ENCODE peak calls at places on chromosomes 4 and X, in seven cellular contexts. H is colonic mucosa, O is tibial nerve, T is HCT116, M is hepatocyte, K is suprapubic skin, N is NT2/D1. E is an unnamed sample. For H3K9me3 and H3K36me3, the result is how much of the 10 kb centered on the place peaks cover.

GRCh38 chrX:72539822-72540221 is 32.8 kb downstream of the HDAC8 start:
- DNase-seq in N (no peak), M (no peak), K (no peak), O (no peak), T (no peak), H (no peak), E (no peak)

GRCh38 chrX:31590581-31591113 is 518.8 kb upstream of the FTHL17 start:
- DNase-seq in N (no peak), K (no peak), O (no peak), H (no peak), M (no peak), T (no peak), E (no peak)

GRCh38 chrX:154123241-154124219 is 20.5 kb upstream of the OPN1LW start:
- DNase-seq in O (no peak), M (peak), T (no peak), K (no peak), H (peak), N (no peak), E (no peak)

GRCh38 chrX:2710496-2710895 is 19.4 kb downstream of the CD99 start:
- DNase-seq in N (peak), O (no peak), K (no peak), H (no peak), T (no peak), M (peak), E (no peak)

GRCh38 chr4:28772796-28773195 is 1912.2 kb downstream of the STIM2 start:
- DNase-seq in T (no peak), O (no peak), H (no peak), K (no peak), N (no peak), M (no peak), E (no peak)

GRCh38 chr4:61489927-61490326 is 289.8 kb downstream of the ADGRL3 start:
- DNase-seq in T (no peak), O (no peak), M (no peak), H (no peak), N (no peak), K (no peak), E (no peak)

GRCh38 chr4:186068581-186069402 is at the start of gene TLR3:
- DNase-seq in H (peak), M (no peak), N (no peak), O (no peak), K (no peak), T (no peak), E (no peak)

GRCh38 chrX:130714135-130714534 is 188.9 kb downstream of the ENOX2 start:
- DNase-seq in K (no peak), N (no peak), O (no peak), M (peak), H (no peak), T (no peak), E (no peak)

GRCh38 chrX:53282313-53282712 is 929 bp upstream of the IQSEC2 start:
- DNase-seq in T (no peak), N (no peak), K (no peak), M (no peak), H (no peak), O (no peak), E (no peak)

GRCh38 chrX:107775734-107776511 is at the start of gene TSC22D3:
- DNase-seq in N (no peak), O (peak), H (peak), M (peak), T (peak), K (peak), E (no peak)

GRCh38 chrX:120145295-120145925 is 13.0 kb upstream of the RHOXF2 start:
- DNase-seq in T (no peak), O (no peak), K (no peak), H (no peak), N (no peak), M (no peak), E (no peak)

GRCh38 chrX:74250574-74250973 is 53.4 kb upstream of the ZCCHC13 start:
- DNase-seq in T (no peak), H (no peak), M (no peak), N (no peak), O (no peak), K (no peak), E (no peak)

GRCh38 chr4:6184169-6184568 is 16.2 kb downstream of the JAKMIP1 start:
- DNase-seq in O (no peak), T (no peak), H (no peak), M (no peak), K (no peak), N (no peak), E (no peak)

GRCh38 chr4:27787195-27787594 is 926.6 kb downstream of the STIM2 start:
- DNase-seq in K (no peak), T (peak), N (no peak), O (no peak), H (no peak), M (no peak), E (no peak)

GRCh38 chr4:128310266-128310697 is 22.7 kb upstream of the PGRMC2 start:
- DNase-seq in K (no peak), H (peak), M (peak), N (no peak), T (no peak), O (no peak), E (no peak)

GRCh38 chr4:98938386-98938785 is 9.5 kb upstream of the EIF4E start:
- DNase-seq in T (no peak), K (no peak), H (no peak), M (peak), O (no peak), N (no peak), E (no peak)

GRCh38 chrX:41561045-41561444 is 113.9 kb downstream of the NYX start:
- DNase-seq in H (no peak), O (no peak), N (no peak), M (peak), K (no peak), T (no peak), E (no peak)

GRCh38 chr4:11312389-11312788 is 116.3 kb downstream of the HS3ST1 start:
- DNase-seq in N (no peak), T (no peak), H (no peak), K (no peak), M (no peak), O (no peak), E (no peak)

GRCh38 chrX:139327355-139327754 is 203.2 kb upstream of the F9 start:
- DNase-seq in T (no peak), K (no peak), H (no peak), N (no peak), O (no peak), M (no peak), E (no peak)

GRCh38 chr4:45693746-45694145 is 430.1 kb downstream of the GABRG1 start:
- DNase-seq in H (no peak), M (peak), O (no peak), T (no peak), N (no peak), K (no peak), E (no peak)

GRCh38 chrX:123167621-123168020 is 16.5 kb upstream of the GRIA3 start:
- DNase-seq in N (no peak), K (no peak), M (no peak), O (no peak), T (no peak), H (no peak), E (no peak)

GRCh38 chr4:87851955-87852354 is 19.2 kb downstream of the MEPE start:
- DNase-seq in O (no peak), M (no peak), N (no peak), K (no peak), T (no peak), H (no peak), E (no peak)
- H3K9me3 ChIP-seq in O (under half), M (under half), N (under half), K (under half), T (under half), H (under half), E (under half)

GRCh38 chr4:55079451-55080173 is 45.8 kb downstream of the KDR start:
- DNase-seq in T (no peak), K (no peak), H (no peak), O (no peak), N (no peak), M (no peak), E (no peak)
- H3K36me3 ChIP-seq in T (under half), K (under half), H (under half), O (under half), N (under half), M (under half), E (under half)

DNA sequence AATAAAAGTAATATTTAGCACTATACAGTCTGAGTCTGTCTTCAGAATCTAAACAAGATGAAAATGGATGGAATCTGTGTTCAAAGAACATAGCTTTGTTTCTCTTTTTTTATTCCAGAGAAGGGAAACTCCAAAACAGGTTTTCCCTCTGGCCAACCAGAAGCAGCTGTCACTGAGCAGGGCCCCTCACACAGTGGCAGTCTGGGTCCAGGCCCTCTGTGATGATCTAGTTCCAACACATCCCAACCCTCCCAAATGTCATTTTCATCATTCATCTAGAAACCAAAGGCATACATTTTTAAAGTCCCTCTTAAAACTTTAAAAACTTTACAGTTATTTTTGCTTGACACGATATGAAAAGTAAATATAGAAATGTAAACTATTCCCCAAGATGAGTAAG is 70.1 kb downstream of the ATP8A1 start:
- DNase-seq in M (no peak), H (no peak), K (no peak), N (no peak), T (no peak), O (no peak), E (no peak)
- H3K9me3 ChIP-seq in M (under half), H (under half), K (under half), N (under half), T (under half), O (under half), E (under half)

GRCh38 chr4:10080874-10081606 is 35.6 kb downstream of the WDR1 start:
- DNase-seq in K (peak), O (peak), N (no peak), H (no peak), T (no peak), M (no peak), E (no peak)
- H3K36me3 ChIP-seq in K (half or more), O (half or more), N (half or more), H (half or more), T (half or more), M (under half), E (half or more)

GRCh38 chr4:19025031-19025430 is 1003.5 kb upstream of the LCORL start:
- DNase-seq in O (no peak), M (no peak), K (no peak), T (no peak), N (no peak), H (no peak), E (no peak)
- H3K9me3 ChIP-seq in O (under half), M (under half), K (under half), T (under half), N (under half), H (under half), E (under half)

DNA sequence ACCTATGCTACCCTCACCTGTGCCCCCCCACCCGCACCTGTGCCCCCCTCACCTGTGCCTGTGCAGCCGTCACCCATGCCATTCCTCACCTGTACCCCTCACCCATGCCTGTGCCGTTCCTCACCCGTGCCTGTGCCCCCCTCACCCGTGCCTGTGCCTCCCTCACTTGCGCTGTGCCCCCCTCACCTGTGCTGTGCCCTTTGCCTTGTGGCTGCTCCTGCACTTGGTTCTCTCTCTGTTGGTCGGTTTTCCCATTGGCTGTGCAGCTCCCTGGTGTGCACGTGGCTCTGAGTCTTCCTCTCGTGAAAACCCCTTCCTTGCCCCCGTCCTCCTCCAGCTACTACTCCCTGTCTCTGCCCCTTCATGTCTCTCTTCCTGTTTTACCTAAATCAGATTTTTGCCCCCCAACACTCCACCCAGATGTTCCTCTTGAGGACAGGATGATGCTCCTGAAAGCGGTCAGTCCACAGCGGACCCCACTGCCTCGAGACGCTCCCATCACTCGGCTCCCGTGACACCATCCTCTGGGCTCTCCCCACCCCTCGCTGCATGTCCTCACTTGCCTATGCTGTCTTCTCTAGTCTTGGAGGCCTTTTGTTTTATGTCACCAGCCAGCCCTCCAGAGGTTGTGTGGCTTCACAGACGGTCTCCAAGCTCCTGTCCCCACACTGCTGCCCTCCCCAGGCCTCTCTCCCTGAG is 6.8 kb downstream of the MAEA start:
- DNase-seq in O (no peak), N (no peak), T (no peak), H (no peak), K (peak), M (no peak), E (no peak)
- H3K36me3 ChIP-seq in O (under half), N (half or more), T (under half), H (under half), K (under half), M (under half), E (under half)

GRCh38 chrX:142052238-142052637 is 148.5 kb downstream of the MAGEC1 start:
- DNase-seq in K (no peak), T (no peak), O (no peak), N (no peak), M (no peak), H (no peak), E (no peak)

GRCh38 chrX:142054094-142054493 is 150.4 kb downstream of the MAGEC1 start:
- DNase-seq in O (no peak), M (no peak), T (no peak), K (no peak), N (no peak), H (no peak), E (no peak)
- H3K9me3 ChIP-seq in O (under half), M (under half), T (under half), K (under half), N (under half), H (under half), E (under half)

DNA sequence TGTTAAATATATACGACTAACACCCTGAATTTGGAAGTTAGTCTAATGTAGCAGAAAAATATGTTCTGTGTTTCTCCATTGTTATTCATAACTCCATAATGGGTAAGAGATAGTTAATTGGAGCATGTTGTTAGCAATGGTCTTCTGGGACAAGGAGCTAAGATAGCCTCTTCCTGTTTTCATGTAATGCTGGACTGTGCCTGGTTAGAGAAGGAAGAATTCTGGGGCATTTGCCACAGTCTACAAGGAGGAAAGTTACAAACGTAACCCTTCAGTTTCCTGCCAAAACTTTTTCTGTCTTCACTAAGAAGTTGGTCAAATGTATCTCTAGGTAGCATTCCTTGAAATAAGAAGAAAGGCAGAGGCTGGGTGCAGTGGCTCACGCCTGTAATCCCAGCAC is 5.8 kb downstream of the PRDX4 start:
- DNase-seq in K (no peak), N (no peak), H (no peak), M (no peak), T (no peak), O (no peak), E (no peak)
- H3K36me3 ChIP-seq in K (under half), N (half or more), H (under half), M (under half), T (under half), O (under half), E (under half)

DNA sequence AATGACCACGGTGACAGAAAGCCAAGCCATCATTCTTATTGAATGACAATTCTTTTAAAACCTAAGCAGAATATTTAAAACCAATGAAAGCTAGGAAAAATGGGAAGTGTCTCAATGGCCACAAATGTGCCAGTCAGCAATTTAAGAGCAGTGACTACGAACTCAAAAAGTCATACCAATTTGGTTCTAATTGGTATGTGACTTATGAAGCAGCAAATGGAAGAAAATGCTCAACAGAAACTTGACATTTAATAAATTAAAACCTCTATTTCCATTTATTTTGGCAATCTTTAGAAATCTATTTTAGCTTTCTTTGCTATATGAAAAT is 25.7 kb upstream of the BCLAF3 start:
- DNase-seq in H (no peak), T (no peak), M (no peak), K (no peak), N (no peak), O (no peak), E (no peak)
- H3K9me3 ChIP-seq in H (under half), T (under half), M (under half), K (under half), N (under half), O (under half), E (under half)